ENCODE peak calls at places on chromosome 9, in six cellular contexts. P is IMR-90, C is H1, I is neuronal stem cell, N is H9, W is mesenchymal stem cell. S is an unnamed sample.

GRCh38 chr9:38233343-38233742 is 159.2 kb upstream of the ALDH1B1 start:
- DNase-seq in P (no peak), C (no peak), I (no peak), N (no peak), W (no peak), S (no peak)

GRCh38 chr9:122015165-122015821 is 77.8 kb downstream of the TTLL11 start:
- DNase-seq in P (no peak), C (no peak), I (no peak), N (no peak), W (no peak), S (no peak)

GRCh38 chr9:116450378-116451139 is 236.5 kb upstream of the TRIM32 start:
- DNase-seq in P (peak; percentile 75), C (no peak), I (no peak), N (no peak), W (peak; percentile 52), S (peak; percentile 30)

GRCh38 chr9:121199921-121200320 is 1.7 kb downstream of the RAB14 start:
- DNase-seq in P (peak; percentile 21), C (no peak), I (no peak), N (no peak), W (peak; percentile 28), S (no peak)

GRCh38 chr9:136695955-136696354 is 8.7 kb upstream of the AGPAT2 start:
- DNase-seq in P (no peak), C (peak; percentile 47), I (no peak), N (no peak), W (no peak), S (no peak)

GRCh38 chr9:36665921-36666429 is 93.3 kb downstream of the MELK start:
- DNase-seq in P (peak; percentile 30), C (no peak), I (no peak), N (no peak), W (peak; percentile 13), S (no peak)

GRCh38 chr9:127903557-127904475 is 4.4 kb upstream of the ST6GALNAC6 start:
- DNase-seq in P (no peak), C (peak; percentile 80), I (no peak), N (peak; percentile 92), W (peak; percentile 51), S (no peak)

GRCh38 chr9:5470816-5471215 is 20.5 kb downstream of the CD274 start:
- DNase-seq in P (no peak), C (no peak), I (no peak), N (no peak), W (no peak), S (no peak)

GRCh38 chr9:107620801-107621200 is 131.2 kb upstream of the KLF4 start:
- DNase-seq in P (no peak), C (no peak), I (no peak), N (no peak), W (no peak), S (peak; percentile 54)

GRCh38 chr9:35909274-35909673 is at the start of gene SPAAR:
- DNase-seq in P (no peak), C (no peak), I (no peak), N (no peak), W (no peak), S (no peak)

GRCh38 chr9:24590432-24590831 is 44.7 kb upstream of the IZUMO3 start:
- DNase-seq in P (no peak), C (no peak), I (no peak), N (no peak), W (no peak), S (no peak)

GRCh38 chr9:15831384-15831783 is 278.5 kb downstream of the CCDC171 start:
- DNase-seq in P (no peak), C (no peak), I (no peak), N (no peak), W (no peak), S (no peak)

GRCh38 chr9:6669881-6670280 is 24.4 kb upstream of the GLDC start:
- DNase-seq in P (no peak), C (no peak), I (no peak), N (no peak), W (no peak), S (no peak)

GRCh38 chr9:127451681-127452480 is 571 bp downstream of the LRSAM1 start:
- DNase-seq in P (peak; percentile 57), C (peak; percentile 75), I (no peak), N (peak; percentile 68), W (peak; percentile 80), S (no peak)

GRCh38 chr9:136235709-136236455 is 9.7 kb downstream of the QSOX2 start:
- DNase-seq in P (no peak), C (no peak), I (no peak), N (no peak), W (no peak), S (no peak)

GRCh38 chr9:75953218-75953617 is 62.7 kb downstream of the PCSK5 start:
- DNase-seq in P (no peak), C (no peak), I (no peak), N (no peak), W (peak; percentile 41), S (peak; percentile 16)

GRCh38 chr9:1083325-1083913 is 33.3 kb downstream of the DMRT2 start:
- DNase-seq in P (no peak), C (peak; percentile 59), I (peak; percentile 8), N (no peak), W (no peak), S (peak; percentile 13)

DNA sequence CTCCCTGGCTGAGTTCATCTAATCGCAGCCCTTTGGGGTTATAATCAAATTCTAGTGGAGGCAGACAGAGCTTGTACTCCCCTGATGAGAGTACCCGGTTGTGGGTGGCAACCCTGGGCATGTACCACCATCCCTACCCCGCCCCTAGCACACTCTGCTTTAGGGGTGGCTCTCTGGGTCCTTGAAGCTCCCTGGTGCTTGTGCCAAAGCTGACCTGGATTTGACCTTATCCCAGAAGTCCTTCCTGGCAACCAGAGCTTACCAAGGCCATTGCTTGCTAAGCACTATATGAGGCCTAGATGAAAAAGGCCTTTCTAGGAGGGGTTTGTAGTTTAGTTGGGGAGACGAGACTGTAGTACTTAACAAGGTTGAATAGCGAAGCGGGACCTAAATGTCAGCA is 72.2 kb downstream of the RGS3 start:
- DNase-seq in P (no peak), C (no peak), I (no peak), N (no peak), W (no peak), S (no peak)
- H2AFZ ChIP-seq in P (peak overlapping the region; percentile 4), C (no peak overlapping the region), I (peak overlapping the region; percentile 67), N (no peak overlapping the region), W (no peak overlapping the region), S (no peak overlapping the region)

DNA sequence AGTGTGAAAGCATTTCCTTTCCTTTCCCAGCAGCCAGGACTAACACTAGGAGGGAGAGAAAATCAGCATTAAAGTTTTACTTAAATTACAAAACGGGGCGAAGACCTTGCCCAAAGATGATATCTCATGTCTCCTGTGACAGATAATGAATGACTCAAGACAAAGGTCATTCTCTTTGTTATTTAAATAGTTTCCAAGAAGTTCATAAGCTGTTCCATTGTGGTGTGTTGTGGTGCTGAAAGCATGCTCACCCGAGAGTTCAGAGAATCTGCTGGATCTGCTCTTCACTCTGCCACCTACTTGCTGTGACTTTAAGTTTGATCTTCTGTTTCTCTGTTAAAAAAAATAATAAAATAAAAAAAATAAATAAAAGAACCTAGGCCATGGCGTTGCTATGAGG is 265.9 kb upstream of the NR4A3 start:
- DNase-seq in P (no peak), C (no peak), I (no peak), N (no peak), W (no peak), S (no peak)
- H3K14ac ChIP-seq in P (no peak overlapping the region), C (no peak overlapping the region), I (no peak overlapping the region), N (no peak overlapping the region), W (no peak overlapping the region), S (no peak overlapping the region)

GRCh38 chr9:96160168-96160567 is 141.8 kb downstream of the HSD17B3 start:
- DNase-seq in P (no peak), C (no peak), I (no peak), N (no peak), W (no peak), S (no peak)

GRCh38 chr9:96157675-96158074 is 144.3 kb downstream of the HSD17B3 start:
- DNase-seq in P (no peak), C (no peak), I (no peak), N (no peak), W (no peak), S (no peak)

GRCh38 chr9:96159596-96159995 is 142.4 kb downstream of the HSD17B3 start:
- DNase-seq in P (no peak), C (no peak), I (no peak), N (no peak), W (no peak), S (no peak)

GRCh38 chr9:96158147-96158546 is 143.8 kb downstream of the HSD17B3 start:
- DNase-seq in P (no peak), C (no peak), I (no peak), N (no peak), W (no peak), S (no peak)

DNA sequence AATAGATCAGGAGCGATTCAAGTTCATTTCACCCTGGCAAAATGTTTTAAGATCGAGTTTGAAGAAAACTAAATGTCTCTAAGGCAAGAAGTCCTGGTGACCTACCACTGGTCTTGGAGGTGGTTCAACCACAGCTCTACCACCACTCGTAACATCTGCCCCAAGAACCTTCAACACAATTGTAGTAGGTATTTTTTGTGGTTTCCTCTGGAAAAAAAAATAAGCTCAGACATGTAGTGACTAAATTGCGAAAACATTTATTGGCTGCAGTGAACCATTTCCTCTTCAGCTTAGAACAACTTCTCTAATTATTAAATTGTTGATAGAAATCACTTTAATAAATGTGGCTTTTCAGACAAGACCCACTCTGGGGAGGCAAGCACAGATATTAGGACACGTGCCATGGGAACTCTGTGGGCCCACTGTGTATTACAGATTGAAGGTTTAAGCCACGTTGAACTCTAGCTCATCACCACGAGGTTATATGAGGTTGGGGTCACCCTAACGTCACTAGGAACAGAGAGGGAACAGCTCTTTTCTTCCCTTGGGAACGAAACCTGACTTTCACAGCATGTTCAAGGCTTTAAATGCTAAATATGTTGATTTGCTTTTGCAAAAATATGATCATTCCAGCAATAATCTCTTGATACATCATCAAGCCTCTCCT is 142.9 kb downstream of the HSD17B3 start:
- DNase-seq in P (no peak), C (no peak), I (no peak), N (no peak), W (no peak), S (no peak)
- H3K4me2 ChIP-seq in P (no peak overlapping the region), C (no peak overlapping the region), I (no peak overlapping the region), N (no peak overlapping the region), W (no peak overlapping the region), S (no peak overlapping the region)

GRCh38 chr9:131633491-131634031 is 88.2 kb downstream of the PRRT1B start:
- DNase-seq in P (no peak), C (no peak), I (no peak), N (no peak), W (no peak), S (no peak)

GRCh38 chr9:131631254-131631653 is 85.9 kb downstream of the PRRT1B start:
- DNase-seq in P (no peak), C (no peak), I (no peak), N (no peak), W (no peak), S (no peak)

GRCh38 chr9:131635912-131636311 is 90.6 kb downstream of the PRRT1B start:
- DNase-seq in P (no peak), C (no peak), I (no peak), N (no peak), W (no peak), S (no peak)

GRCh38 chr9:131636593-131636992 is 91.3 kb downstream of the PRRT1B start:
- DNase-seq in P (no peak), C (no peak), I (no peak), N (no peak), W (no peak), S (no peak)

DNA sequence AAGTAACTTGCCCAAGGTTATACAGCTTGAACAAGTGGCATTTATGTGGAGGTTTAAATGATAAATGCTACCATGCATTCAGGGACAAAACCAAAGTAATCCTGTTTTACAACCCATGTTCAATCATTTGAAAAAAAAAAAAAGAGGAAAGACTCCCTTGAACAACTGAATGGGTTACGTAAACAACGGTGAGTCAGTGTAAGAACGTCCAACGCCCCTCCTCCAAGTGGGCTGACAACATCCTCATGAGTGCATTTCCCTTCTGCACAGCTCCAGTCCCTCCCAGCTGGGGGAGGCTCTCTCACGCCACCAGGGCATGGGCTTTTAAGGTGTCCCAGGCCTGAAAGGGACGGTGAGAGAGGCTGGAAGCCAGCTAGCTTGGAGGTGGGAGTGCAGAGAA is 90.0 kb downstream of the PRRT1B start:
- DNase-seq in P (peak; percentile 99), C (no peak), I (no peak), N (peak; percentile 53), W (peak; percentile 99), S (peak; percentile 94)
- H2AFZ ChIP-seq in P (peak overlapping the region; percentile 80), C (no peak overlapping the region), I (no peak overlapping the region), N (no peak overlapping the region), W (no peak overlapping the region), S (no peak overlapping the region)

S was measured in trophoblast cell.